ENCODE peak calls at places on chromosomes 2 and 18, in ten cellular contexts. One of them, this sample, is unnamed.

GRCh38 chr2:221817052-221817451 is 244.9 kb upstream of the EPHA4 start:
- DNase-seq in NCI-H1092: no peak
- DNase-seq in IMR-90: no peak
- DNase-seq in HS-5: peak; percentile 28
- DNase-seq in heart right ventricle: no peak
- DNase-seq in fibroblast of lung: peak; percentile 79
- DNase-seq in endothelial cell of umbilical vein: no peak
- DNase-seq in GM12865: no peak
- DNase-seq in lower lobe of right lung: no peak
- DNase-seq in osteocyte: no peak
- DNase-seq in this sample: no peak

GRCh38 chr2:14673351-14673875 is 40.9 kb downstream of the LRATD1 start:
- DNase-seq in NCI-H1092: no peak
- DNase-seq in IMR-90: no peak
- DNase-seq in HS-5: no peak
- DNase-seq in heart right ventricle: no peak
- DNase-seq in fibroblast of lung: peak; percentile 75
- DNase-seq in endothelial cell of umbilical vein: no peak
- DNase-seq in GM12865: no peak
- DNase-seq in lower lobe of right lung: no peak
- DNase-seq in osteocyte: no peak
- DNase-seq in this sample: no peak

GRCh38 chr18:48639772-48640432 is 101.1 kb downstream of the CTIF start:
- DNase-seq in NCI-H1092: no peak
- DNase-seq in IMR-90: no peak
- DNase-seq in HS-5: no peak
- DNase-seq in heart right ventricle: no peak
- DNase-seq in fibroblast of lung: no peak
- DNase-seq in endothelial cell of umbilical vein: no peak
- DNase-seq in GM12865: peak; percentile 31
- DNase-seq in lower lobe of right lung: no peak
- DNase-seq in osteocyte: no peak
- DNase-seq in this sample: peak; percentile 17

GRCh38 chr2:197378494-197378972 is 56.3 kb downstream of the SF3B1 start:
- DNase-seq in NCI-H1092: peak; percentile 15
- DNase-seq in IMR-90: peak; percentile 44
- DNase-seq in HS-5: no peak
- DNase-seq in heart right ventricle: no peak
- DNase-seq in fibroblast of lung: peak; percentile 34
- DNase-seq in endothelial cell of umbilical vein: peak; percentile 36
- DNase-seq in GM12865: peak; percentile 69
- DNase-seq in lower lobe of right lung: no peak
- DNase-seq in osteocyte: no peak
- DNase-seq in this sample: peak; percentile 70

GRCh38 chr2:112623913-112624777 is 21.6 kb upstream of the SLC20A1 start:
- DNase-seq in NCI-H1092: no peak
- DNase-seq in IMR-90: peak; percentile 87
- DNase-seq in HS-5: peak; percentile 75
- DNase-seq in heart right ventricle: peak; percentile 27
- DNase-seq in fibroblast of lung: peak; percentile 84
- DNase-seq in endothelial cell of umbilical vein: peak; percentile 65
- DNase-seq in GM12865: peak; percentile 81
- DNase-seq in lower lobe of right lung: no peak
- DNase-seq in osteocyte: no peak
- DNase-seq in this sample: no peak

GRCh38 chr2:233076749-233077148 is 16.6 kb downstream of the INPP5D start:
- DNase-seq in NCI-H1092: no peak
- DNase-seq in IMR-90: no peak
- DNase-seq in HS-5: no peak
- DNase-seq in heart right ventricle: no peak
- DNase-seq in fibroblast of lung: no peak
- DNase-seq in endothelial cell of umbilical vein: peak; percentile 65
- DNase-seq in GM12865: no peak
- DNase-seq in lower lobe of right lung: no peak
- DNase-seq in osteocyte: no peak
- DNase-seq in this sample: no peak

GRCh38 chr18:42052137-42052708 is 97.2 kb downstream of the PIK3C3 start:
- DNase-seq in NCI-H1092: no peak
- DNase-seq in IMR-90: peak; percentile 52
- DNase-seq in HS-5: no peak
- DNase-seq in heart right ventricle: no peak
- DNase-seq in fibroblast of lung: peak; percentile 17
- DNase-seq in endothelial cell of umbilical vein: peak; percentile 36
- DNase-seq in GM12865: no peak
- DNase-seq in lower lobe of right lung: no peak
- DNase-seq in osteocyte: no peak
- DNase-seq in this sample: peak; percentile 32

GRCh38 chr18:76995896-76996295 is 136.7 kb downstream of the MBP start:
- DNase-seq in NCI-H1092: no peak
- DNase-seq in IMR-90: no peak
- DNase-seq in HS-5: no peak
- DNase-seq in heart right ventricle: no peak
- DNase-seq in fibroblast of lung: no peak
- DNase-seq in endothelial cell of umbilical vein: no peak
- DNase-seq in GM12865: no peak
- DNase-seq in lower lobe of right lung: no peak
- DNase-seq in osteocyte: no peak
- DNase-seq in this sample: no peak

GRCh38 chr2:240500561-240501423 is 57.0 kb downstream of the ANKMY1 start:
- DNase-seq in NCI-H1092: no peak
- DNase-seq in IMR-90: no peak
- DNase-seq in HS-5: no peak
- DNase-seq in heart right ventricle: no peak
- DNase-seq in fibroblast of lung: no peak
- DNase-seq in endothelial cell of umbilical vein: no peak
- DNase-seq in GM12865: no peak
- DNase-seq in lower lobe of right lung: peak; percentile 39
- DNase-seq in osteocyte: peak; percentile 79
- DNase-seq in this sample: no peak

GRCh38 chr18:59988098-59988706 is 88.4 kb downstream of the PMAIP1 start:
- DNase-seq in NCI-H1092: peak; percentile 32
- DNase-seq in IMR-90: peak; percentile 74
- DNase-seq in HS-5: peak; percentile 5
- DNase-seq in heart right ventricle: no peak
- DNase-seq in fibroblast of lung: peak; percentile 58
- DNase-seq in endothelial cell of umbilical vein: peak; percentile 68
- DNase-seq in GM12865: peak; percentile 75
- DNase-seq in lower lobe of right lung: no peak
- DNase-seq in osteocyte: no peak
- DNase-seq in this sample: peak; percentile 53

GRCh38 chr2:74008761-74009395 is 24.2 kb downstream of the TET3 start:
- DNase-seq in NCI-H1092: no peak
- DNase-seq in IMR-90: no peak
- DNase-seq in HS-5: no peak
- DNase-seq in heart right ventricle: no peak
- DNase-seq in fibroblast of lung: no peak
- DNase-seq in endothelial cell of umbilical vein: no peak
- DNase-seq in GM12865: no peak
- DNase-seq in lower lobe of right lung: no peak
- DNase-seq in osteocyte: no peak
- DNase-seq in this sample: no peak

GRCh38 chr2:199463708-199464613 is 6.2 kb upstream of the SATB2 start:
- DNase-seq in NCI-H1092: no peak
- DNase-seq in IMR-90: no peak
- DNase-seq in HS-5: no peak
- DNase-seq in heart right ventricle: no peak
- DNase-seq in fibroblast of lung: no peak
- DNase-seq in endothelial cell of umbilical vein: no peak
- DNase-seq in GM12865: no peak
- DNase-seq in lower lobe of right lung: no peak
- DNase-seq in osteocyte: no peak
- DNase-seq in this sample: no peak

GRCh38 chr2:60317831-60318230 is 235.6 kb downstream of the BCL11A start:
- DNase-seq in NCI-H1092: no peak
- DNase-seq in IMR-90: no peak
- DNase-seq in HS-5: no peak
- DNase-seq in heart right ventricle: no peak
- DNase-seq in fibroblast of lung: no peak
- DNase-seq in endothelial cell of umbilical vein: no peak
- DNase-seq in GM12865: peak; percentile 76
- DNase-seq in lower lobe of right lung: no peak
- DNase-seq in osteocyte: peak; percentile 38
- DNase-seq in this sample: no peak

GRCh38 chr2:128812183-128812940 is 493.7 kb upstream of the HS6ST1 start:
- DNase-seq in NCI-H1092: no peak
- DNase-seq in IMR-90: no peak
- DNase-seq in HS-5: no peak
- DNase-seq in heart right ventricle: no peak
- DNase-seq in fibroblast of lung: no peak
- DNase-seq in endothelial cell of umbilical vein: no peak
- DNase-seq in GM12865: no peak
- DNase-seq in lower lobe of right lung: no peak
- DNase-seq in osteocyte: no peak
- DNase-seq in this sample: no peak

GRCh38 chr2:47401789-47402554 is 984 bp upstream of the MSH2 start:
- DNase-seq in NCI-H1092: no peak
- DNase-seq in IMR-90: no peak
- DNase-seq in HS-5: no peak
- DNase-seq in heart right ventricle: no peak
- DNase-seq in fibroblast of lung: no peak
- DNase-seq in endothelial cell of umbilical vein: no peak
- DNase-seq in GM12865: no peak
- DNase-seq in lower lobe of right lung: no peak
- DNase-seq in osteocyte: peak; percentile 76
- DNase-seq in this sample: no peak

GRCh38 chr18:54939375-54939917 is 19.8 kb downstream of the CCDC68 start:
- DNase-seq in NCI-H1092: no peak
- DNase-seq in IMR-90: no peak
- DNase-seq in HS-5: no peak
- DNase-seq in heart right ventricle: no peak
- DNase-seq in fibroblast of lung: peak; percentile 24
- DNase-seq in endothelial cell of umbilical vein: no peak
- DNase-seq in GM12865: peak; percentile 7
- DNase-seq in lower lobe of right lung: no peak
- DNase-seq in osteocyte: no peak
- DNase-seq in this sample: no peak

GRCh38 chr2:145752091-145752806 is 1232.3 kb upstream of the ZEB2 start:
- DNase-seq in NCI-H1092: no peak
- DNase-seq in IMR-90: peak; percentile 89
- DNase-seq in HS-5: no peak
- DNase-seq in heart right ventricle: no peak
- DNase-seq in fibroblast of lung: peak; percentile 85
- DNase-seq in endothelial cell of umbilical vein: peak; percentile 85
- DNase-seq in GM12865: peak; percentile 43
- DNase-seq in lower lobe of right lung: peak; percentile 47
- DNase-seq in osteocyte: no peak
- DNase-seq in this sample: peak; percentile 89

GRCh38 chr2:196244966-196245365 is 73.6 kb upstream of the STK17B start:
- DNase-seq in NCI-H1092: no peak
- DNase-seq in IMR-90: peak; percentile 60
- DNase-seq in HS-5: no peak
- DNase-seq in heart right ventricle: no peak
- DNase-seq in fibroblast of lung: peak; percentile 72
- DNase-seq in endothelial cell of umbilical vein: no peak
- DNase-seq in GM12865: no peak
- DNase-seq in lower lobe of right lung: no peak
- DNase-seq in osteocyte: no peak
- DNase-seq in this sample: no peak

GRCh38 chr2:121099329-121100318 is 185.4 kb downstream of the TFCP2L1 start:
- DNase-seq in NCI-H1092: no peak
- DNase-seq in IMR-90: no peak
- DNase-seq in HS-5: no peak
- DNase-seq in heart right ventricle: no peak
- DNase-seq in fibroblast of lung: no peak
- DNase-seq in endothelial cell of umbilical vein: no peak
- DNase-seq in GM12865: no peak
- DNase-seq in lower lobe of right lung: peak; percentile 66
- DNase-seq in osteocyte: no peak
- DNase-seq in this sample: peak; percentile 44

GRCh38 chr2:52934354-52934898 is 833.2 kb upstream of the CHAC2 start:
- DNase-seq in NCI-H1092: no peak
- DNase-seq in IMR-90: peak; percentile 91
- DNase-seq in HS-5: peak; percentile 69
- DNase-seq in heart right ventricle: no peak
- DNase-seq in fibroblast of lung: peak; percentile 93
- DNase-seq in endothelial cell of umbilical vein: peak; percentile 85
- DNase-seq in GM12865: peak; percentile 27
- DNase-seq in lower lobe of right lung: no peak
- DNase-seq in osteocyte: no peak
- DNase-seq in this sample: peak; percentile 85

GRCh38 chr2:19649107-19649506 is 252.7 kb downstream of the TTC32 start:
- DNase-seq in NCI-H1092: no peak
- DNase-seq in IMR-90: peak; percentile 38
- DNase-seq in HS-5: no peak
- DNase-seq in heart right ventricle: no peak
- DNase-seq in fibroblast of lung: peak; percentile 79
- DNase-seq in endothelial cell of umbilical vein: no peak
- DNase-seq in GM12865: no peak
- DNase-seq in lower lobe of right lung: no peak
- DNase-seq in osteocyte: no peak
- DNase-seq in this sample: no peak

GRCh38 chr2:60553496-60553991 is at the start of gene BCL11A:
- DNase-seq in NCI-H1092: peak; percentile 60
- DNase-seq in IMR-90: peak; percentile 78
- DNase-seq in HS-5: peak; percentile 56
- DNase-seq in heart right ventricle: peak; percentile 53
- DNase-seq in fibroblast of lung: peak; percentile 93
- DNase-seq in endothelial cell of umbilical vein: peak; percentile 74
- DNase-seq in GM12865: peak; percentile 61
- DNase-seq in lower lobe of right lung: peak; percentile 68
- DNase-seq in osteocyte: no peak
- DNase-seq in this sample: peak; percentile 95

GRCh38 chr2:15445891-15446562 is 115.1 kb downstream of the NBAS start:
- DNase-seq in NCI-H1092: no peak
- DNase-seq in IMR-90: no peak
- DNase-seq in HS-5: no peak
- DNase-seq in heart right ventricle: no peak
- DNase-seq in fibroblast of lung: no peak
- DNase-seq in endothelial cell of umbilical vein: no peak
- DNase-seq in GM12865: no peak
- DNase-seq in lower lobe of right lung: no peak
- DNase-seq in osteocyte: no peak
- DNase-seq in this sample: no peak

GRCh38 chr2:71927757-71928715 is 219.6 kb downstream of the CYP26B1 start:
- DNase-seq in NCI-H1092: no peak
- DNase-seq in IMR-90: no peak
- DNase-seq in HS-5: no peak
- DNase-seq in heart right ventricle: no peak
- DNase-seq in fibroblast of lung: no peak
- DNase-seq in endothelial cell of umbilical vein: no peak
- DNase-seq in GM12865: no peak
- DNase-seq in lower lobe of right lung: no peak
- DNase-seq in osteocyte: no peak
- DNase-seq in this sample: no peak

GRCh38 chr2:84129018-84129417 is 330.1 kb downstream of the SUCLG1 start:
- DNase-seq in NCI-H1092: no peak
- DNase-seq in IMR-90: no peak
- DNase-seq in HS-5: no peak
- DNase-seq in heart right ventricle: no peak
- DNase-seq in fibroblast of lung: no peak
- DNase-seq in endothelial cell of umbilical vein: no peak
- DNase-seq in GM12865: no peak
- DNase-seq in lower lobe of right lung: no peak
- DNase-seq in osteocyte: no peak
- DNase-seq in this sample: no peak

GRCh38 chr2:111049792-111050640 is 70.7 kb upstream of the BCL2L11 start:
- DNase-seq in NCI-H1092: no peak
- DNase-seq in IMR-90: no peak
- DNase-seq in HS-5: no peak
- DNase-seq in heart right ventricle: no peak
- DNase-seq in fibroblast of lung: peak; percentile 21
- DNase-seq in endothelial cell of umbilical vein: peak; percentile 14
- DNase-seq in GM12865: peak; percentile 77
- DNase-seq in lower lobe of right lung: no peak
- DNase-seq in osteocyte: peak; percentile 36
- DNase-seq in this sample: no peak

GRCh38 chr2:200703132-200703925 is 108.4 kb upstream of the BZW1 start:
- DNase-seq in NCI-H1092: peak; percentile 47
- DNase-seq in IMR-90: peak; percentile 80
- DNase-seq in HS-5: peak; percentile 53
- DNase-seq in heart right ventricle: no peak
- DNase-seq in fibroblast of lung: peak; percentile 62
- DNase-seq in endothelial cell of umbilical vein: peak; percentile 58
- DNase-seq in GM12865: peak; percentile 64
- DNase-seq in lower lobe of right lung: no peak
- DNase-seq in osteocyte: no peak
- DNase-seq in this sample: peak; percentile 84

GRCh38 chr2:206127656-206128055 is 31.6 kb downstream of the NDUFS1 start:
- DNase-seq in NCI-H1092: no peak
- DNase-seq in IMR-90: peak; percentile 24
- DNase-seq in HS-5: no peak
- DNase-seq in heart right ventricle: no peak
- DNase-seq in fibroblast of lung: no peak
- DNase-seq in endothelial cell of umbilical vein: no peak
- DNase-seq in GM12865: no peak
- DNase-seq in lower lobe of right lung: no peak
- DNase-seq in osteocyte: no peak
- DNase-seq in this sample: peak; percentile 13